ENCODE peak calls at places on chromosomes 11 and 22, in seven cellular contexts. H is pancreas, N is fibroblast of lung, I is K562, G is colonic mucosa, Z is RWPE2, C is A549. L is an unnamed sample.

GRCh38 chr22:19275513-19275912 is 16.0 kb downstream of the CLTCL1 start:
- DNase-seq in H (no peak), N (no peak), I (no peak), G (no peak), Z (no peak), C (no peak), L (no peak)

GRCh38 chr11:46066335-46066734 is 54.9 kb downstream of the PHF21A start:
- DNase-seq in H (no peak), N (no peak), I (no peak), G (no peak), Z (no peak), C (no peak), L (peak)

GRCh38 chr11:102204174-102204573 is 93.9 kb downstream of the YAP1 start:
- DNase-seq in H (no peak), N (no peak), I (no peak), G (no peak), Z (no peak), C (no peak), L (no peak)

GRCh38 chr11:122765487-122766131 is 72.7 kb upstream of the CRTAM start:
- DNase-seq in H (peak), N (no peak), I (no peak), G (no peak), Z (no peak), C (no peak), L (no peak)

GRCh38 chr22:33000342-33001280 is 57.6 kb downstream of the SYN3 start:
- DNase-seq in H (peak), N (peak), I (peak), G (peak), Z (no peak), C (peak), L (peak)

GRCh38 chr11:121833970-121834369 is 282.0 kb downstream of the BLID start:
- DNase-seq in H (no peak), N (no peak), I (no peak), G (no peak), Z (no peak), C (no peak), L (no peak)

GRCh38 chr11:94734563-94735275 is 33.4 kb upstream of the AMOTL1 start:
- DNase-seq in H (no peak), N (no peak), I (no peak), G (no peak), Z (no peak), C (peak), L (no peak)

GRCh38 chr11:34068098-34068497 is 16.6 kb downstream of the CAPRIN1 start:
- DNase-seq in H (no peak), N (peak), I (no peak), G (no peak), Z (no peak), C (no peak), L (no peak)

GRCh38 chr11:84247931-84248330 is 961.8 kb upstream of the CCDC90B start:
- DNase-seq in H (no peak), N (no peak), I (no peak), G (no peak), Z (no peak), C (no peak), L (no peak)

GRCh38 chr11:123587559-123587958 is 66.9 kb downstream of the SCN3B start:
- DNase-seq in H (no peak), N (no peak), I (no peak), G (peak), Z (no peak), C (peak), L (no peak)

GRCh38 chr22:39859903-39860588 is 33.5 kb downstream of the ENTHD1 start:
- DNase-seq in H (no peak), N (no peak), I (no peak), G (no peak), Z (no peak), C (no peak), L (no peak)

GRCh38 chr11:65778901-65779668 is 1.7 kb downstream of the AP5B1 start:
- DNase-seq in H (peak), N (no peak), I (no peak), G (peak), Z (no peak), C (no peak), L (no peak)

GRCh38 chr22:47195676-47196492 is 433.4 kb downstream of the TBC1D22A start:
- DNase-seq in H (no peak), N (peak), I (no peak), G (peak), Z (no peak), C (no peak), L (no peak)

GRCh38 chr11:69382131-69383128 is 88.5 kb downstream of the MYEOV start:
- DNase-seq in H (no peak), N (peak), I (peak), G (no peak), Z (peak), C (no peak), L (no peak)

GRCh38 chr11:46547579-46547978 is 46.2 kb downstream of the AMBRA1 start:
- DNase-seq in H (no peak), N (no peak), I (no peak), G (no peak), Z (no peak), C (no peak), L (no peak)

GRCh38 chr11:18394928-18395734 is 768 bp downstream of the LDHA start:
- DNase-seq in H (no peak), N (peak), I (no peak), G (peak), Z (no peak), C (peak), L (peak)

GRCh38 chr22:19759994-19760651 is 455 bp upstream of the TBX1 start:
- DNase-seq in H (no peak), N (no peak), I (peak), G (no peak), Z (no peak), C (no peak), L (no peak)

GRCh38 chr11:128494418-128495332 is 92.7 kb downstream of the ETS1 start:
- DNase-seq in H (no peak), N (no peak), I (no peak), G (no peak), Z (no peak), C (no peak), L (no peak)

GRCh38 chr11:132895340-132895739 is 637.0 kb downstream of the OPCML start:
- DNase-seq in H (no peak), N (peak), I (no peak), G (no peak), Z (no peak), C (no peak), L (no peak)

GRCh38 chr11:77522215-77522614 is 48.3 kb upstream of the PAK1 start:
- DNase-seq in H (no peak), N (no peak), I (no peak), G (no peak), Z (no peak), C (no peak), L (no peak)

GRCh38 chr11:88175707-88176066 is 444 bp upstream of the RAB38 start:
- DNase-seq in H (no peak), N (peak), I (no peak), G (no peak), Z (no peak), C (no peak), L (no peak)

GRCh38 chr22:40334899-40335298 is 11.4 kb upstream of the ADSL start:
- DNase-seq in H (no peak), N (no peak), I (no peak), G (no peak), Z (no peak), C (no peak), L (no peak)

GRCh38 chr11:121231576-121232278 is 60.8 kb upstream of the SC5D start:
- DNase-seq in H (no peak), N (no peak), I (no peak), G (peak), Z (no peak), C (no peak), L (no peak)

GRCh38 chr11:8389034-8389996 is 125.6 kb upstream of the LMO1 start:
- DNase-seq in H (peak), N (peak), I (no peak), G (no peak), Z (no peak), C (no peak), L (no peak)

DNA sequence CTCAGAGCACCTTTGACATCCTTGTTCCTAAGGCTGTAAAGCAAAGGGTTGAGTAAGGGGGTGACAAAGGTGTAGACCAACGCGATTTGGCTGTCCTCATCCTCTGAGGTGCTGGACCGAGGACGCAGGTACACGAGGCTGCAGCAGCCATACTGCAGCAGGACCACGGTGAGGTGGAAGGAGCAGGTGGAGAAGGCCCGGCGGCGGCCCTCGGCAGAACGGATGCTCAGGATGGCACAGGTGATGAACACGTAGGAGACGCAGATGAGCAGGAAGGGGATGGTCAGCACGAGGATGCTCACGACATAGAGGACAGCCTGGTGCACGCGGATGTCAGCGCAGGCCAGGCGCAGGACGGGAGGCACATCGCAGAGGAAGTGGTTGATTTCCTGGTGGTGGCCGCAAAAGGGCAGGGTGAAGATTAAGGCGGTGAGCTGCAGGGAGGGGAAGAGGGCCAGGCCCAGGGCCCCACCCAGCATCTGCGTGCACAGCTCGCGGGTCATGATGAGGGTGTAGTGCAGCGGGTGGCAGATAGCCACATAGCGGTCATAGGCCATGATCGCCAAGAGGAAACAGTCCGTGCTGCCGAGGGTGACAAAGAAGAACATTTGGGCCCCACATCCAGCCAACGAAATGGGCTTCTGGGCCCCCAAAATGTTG is 632 bp downstream of the OR10Q1 start:
- DNase-seq in H (no peak), N (no peak), I (no peak), G (no peak), Z (no peak), C (no peak), L (no peak)
- TF ChIP-seq CTCF in H (no peak), N (no peak), I (no peak), G (no peak), Z (no peak), C (no peak), L (no peak)

GRCh38 chr11:64070301-64070656 is 34.5 kb downstream of the FLRT1 start:
- DNase-seq in H (no peak), N (no peak), I (no peak), G (no peak), Z (no peak), C (no peak), L (no peak)

GRCh38 chr11:64067257-64067993 is 31.7 kb downstream of the FLRT1 start:
- DNase-seq in H (no peak), N (no peak), I (peak), G (no peak), Z (no peak), C (no peak), L (no peak)

GRCh38 chr11:64068705-64069400 is 33.1 kb downstream of the FLRT1 start:
- DNase-seq in H (no peak), N (no peak), I (no peak), G (no peak), Z (no peak), C (no peak), L (no peak)

GRCh38 chr11:64071849-64072248 is 36.1 kb downstream of the FLRT1 start:
- DNase-seq in H (no peak), N (no peak), I (no peak), G (no peak), Z (no peak), C (no peak), L (no peak)

GRCh38 chr11:64069401-64070300 is 33.9 kb downstream of the FLRT1 start:
- DNase-seq in H (no peak), N (no peak), I (no peak), G (no peak), Z (no peak), C (no peak), L (no peak)
- H3K27ac ChIP-seq in H (no peak), N (no peak), I (no peak), G (no peak), Z (no peak), C (no peak), L (no peak)

DNA sequence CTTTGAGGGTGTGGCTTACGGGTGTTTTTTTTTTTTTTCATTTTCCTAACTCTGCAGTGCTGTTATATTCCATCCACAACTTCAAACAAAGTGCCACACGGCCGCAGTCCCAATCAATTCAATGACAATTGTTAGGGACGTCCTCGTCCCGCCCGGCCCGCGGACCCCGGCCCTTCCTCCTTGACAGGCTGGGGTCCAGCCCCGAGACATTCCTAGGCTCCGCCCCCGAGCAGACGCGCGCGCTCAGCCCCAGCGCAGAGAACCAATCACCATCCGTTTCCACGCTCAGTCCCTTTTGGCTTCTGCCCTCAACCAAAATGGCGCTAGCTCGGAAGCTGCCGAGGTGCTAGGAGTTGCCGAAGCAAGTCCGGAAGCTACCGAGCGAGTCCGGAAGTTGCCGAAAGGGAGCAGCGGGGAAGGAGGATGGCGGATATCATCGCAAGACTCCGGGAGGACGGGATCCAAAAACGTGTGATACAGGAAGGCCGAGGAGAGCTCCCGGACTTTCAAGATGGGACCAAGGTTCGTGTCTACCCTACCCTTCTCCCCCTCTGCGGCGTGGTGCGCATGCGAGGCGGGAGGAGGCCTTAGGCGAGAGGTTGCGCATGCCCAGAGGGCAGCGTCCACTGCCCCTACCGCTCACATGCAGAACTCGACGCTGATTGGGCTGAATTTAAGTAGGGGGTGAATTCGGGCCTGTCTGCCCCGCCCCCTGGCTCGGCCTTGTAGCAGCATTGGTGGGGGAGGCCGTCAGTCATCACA is at the start of gene AIP:
- DNase-seq in H (peak), N (peak), I (peak), G (peak), Z (peak), C (peak), L (peak)
- TF ChIP-seq CTCF in H (no peak), N (no peak), I (peak), G (no peak), Z (no peak), C (no peak), L (no peak)

DNA sequence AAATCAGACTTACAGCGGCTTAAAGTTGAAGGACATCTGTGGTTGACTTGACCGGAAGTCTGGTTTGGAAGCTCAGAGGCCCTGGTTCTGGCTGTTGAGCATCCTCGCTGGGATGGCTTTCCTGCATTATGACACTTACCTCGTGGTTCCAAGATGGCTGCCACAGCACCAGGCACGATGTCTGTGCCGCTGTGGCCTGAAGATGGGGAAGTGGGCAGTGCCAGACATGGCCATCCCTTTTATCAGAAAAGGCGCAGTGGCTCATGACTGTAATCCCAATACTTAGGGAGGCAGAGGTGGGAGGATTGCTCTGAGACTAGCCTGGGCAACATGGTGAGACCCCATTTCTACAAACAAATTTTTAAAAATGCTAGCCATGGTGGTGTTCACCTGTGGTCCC is 40.5 kb downstream of the CD82 start:
- DNase-seq in H (no peak), N (no peak), I (no peak), G (no peak), Z (no peak), C (no peak), L (no peak)
- H3K27ac ChIP-seq in H (no peak), N (no peak), I (no peak), G (no peak), Z (no peak), C (no peak), L (no peak)

GRCh38 chr11:67665537-67666302 is 8.7 kb downstream of the ALDH3B2 start:
- DNase-seq in H (peak), N (no peak), I (peak), G (peak), Z (peak), C (peak), L (no peak)
- TF ChIP-seq CTCF in H (peak), N (no peak), I (peak), G (peak), Z (peak), C (peak), L (no peak)

GRCh38 chr11:6771926-6772898 is at the start of gene OR2AG2:
- DNase-seq in H (no peak), N (no peak), I (no peak), G (no peak), Z (no peak), C (no peak), L (no peak)
- H3K27ac ChIP-seq in H (no peak), N (no peak), I (no peak), G (no peak), Z (no peak), C (no peak), L (no peak)

GRCh38 chr11:12961615-12962014 is 47.5 kb upstream of the RASSF10 start:
- DNase-seq in H (no peak), N (peak), I (no peak), G (no peak), Z (no peak), C (peak), L (peak)
- TF ChIP-seq CTCF in H (no peak), N (peak), I (no peak), G (no peak), Z (peak), C (peak), L (peak)

DNA sequence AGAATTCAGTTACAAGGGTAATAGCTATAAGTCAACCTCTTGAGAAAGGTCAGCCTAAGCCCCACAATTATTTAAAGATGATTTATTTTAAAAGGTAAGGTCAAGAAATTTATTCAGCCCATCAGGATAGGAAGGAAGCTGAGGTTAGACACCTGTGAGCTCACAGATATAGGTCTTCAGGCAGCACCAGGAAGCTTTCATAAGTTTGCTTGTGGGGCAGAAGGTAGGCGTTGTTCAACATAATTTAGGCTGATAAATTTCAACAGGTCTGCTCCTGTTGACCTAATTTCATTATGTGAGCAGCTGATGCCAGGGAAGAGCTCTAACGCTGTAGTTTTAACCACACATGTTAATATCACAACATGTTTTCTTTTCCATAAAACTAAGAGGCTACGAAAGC is 118.1 kb upstream of the APOA1 start:
- DNase-seq in H (no peak), N (no peak), I (no peak), G (no peak), Z (no peak), C (no peak), L (no peak)
- H3K27ac ChIP-seq in H (no peak), N (no peak), I (no peak), G (no peak), Z (no peak), C (no peak), L (no peak)

GRCh38 chr22:24270556-24271405 is at the start of gene SPECC1L:
- DNase-seq in H (peak), N (peak), I (peak), G (peak), Z (peak), C (peak), L (peak)
- TF ChIP-seq CTCF in H (no peak), N (no peak), I (peak), G (no peak), Z (peak), C (no peak), L (no peak)

GRCh38 chr22:30307026-30307574 is 17.8 kb upstream of the CASTOR1 start:
- DNase-seq in H (no peak), N (no peak), I (no peak), G (no peak), Z (no peak), C (no peak), L (no peak)
- H3K27ac ChIP-seq in H (no peak), N (no peak), I (no peak), G (peak), Z (peak), C (no peak), L (no peak)

L was measured in RWPE1.